ENCODE peak calls at places on chromosomes 11 and 22, in five cellular contexts. One of them, this sample, is unnamed.

GRCh38 chr11:62823677-62824076 is 8.2 kb downstream of the STX5 start:
- DNase-seq in GM12892: no peak
- DNase-seq in H1: no peak
- DNase-seq in SK-N-SH: no peak
- DNase-seq in GM12878: no peak
- DNase-seq in this sample: no peak

GRCh38 chr11:27861706-27862430 is 161.6 kb upstream of the BDNF start:
- DNase-seq in H1: no peak
- DNase-seq in GM12878: no peak
- DNase-seq in SK-N-SH: no peak
- DNase-seq in GM12892: no peak
- DNase-seq in this sample: no peak

GRCh38 chr11:103920449-103920848 is 116.0 kb upstream of the DDI1 start:
- DNase-seq in GM12878: no peak
- DNase-seq in H1: no peak
- DNase-seq in SK-N-SH: no peak
- DNase-seq in GM12892: no peak
- DNase-seq in this sample: no peak

GRCh38 chr11:61747389-61748285 is 4.8 kb upstream of the MYRF start:
- DNase-seq in H1: peak; percentile 94
- DNase-seq in GM12878: no peak
- DNase-seq in SK-N-SH: peak; percentile 95
- DNase-seq in GM12892: peak; percentile 78
- DNase-seq in this sample: peak; percentile 81

GRCh38 chr22:40511604-40512003 is 124.9 kb downstream of the MRTFA start:
- DNase-seq in SK-N-SH: no peak
- DNase-seq in GM12892: no peak
- DNase-seq in H1: no peak
- DNase-seq in GM12878: no peak
- DNase-seq in this sample: no peak

GRCh38 chr11:2417856-2418705 is 17.5 kb downstream of the TSSC4 start:
- DNase-seq in H1: no peak
- DNase-seq in GM12878: no peak
- DNase-seq in GM12892: no peak
- DNase-seq in SK-N-SH: no peak
- DNase-seq in this sample: no peak

GRCh38 chr11:110069158-110069737 is 23.9 kb upstream of the ZC3H12C start:
- DNase-seq in GM12892: no peak
- DNase-seq in GM12878: no peak
- DNase-seq in SK-N-SH: no peak
- DNase-seq in H1: no peak
- DNase-seq in this sample: no peak

GRCh38 chr22:42187646-42188045 is 57.0 kb upstream of the CYP2D6 start:
- DNase-seq in SK-N-SH: no peak
- DNase-seq in GM12878: no peak
- DNase-seq in GM12892: no peak
- DNase-seq in H1: no peak
- DNase-seq in this sample: no peak

GRCh38 chr22:42962295-42963230 is 52.4 kb downstream of the PACSIN2 start:
- DNase-seq in GM12878: no peak
- DNase-seq in GM12892: no peak
- DNase-seq in SK-N-SH: no peak
- DNase-seq in H1: no peak
- DNase-seq in this sample: no peak

GRCh38 chr11:112302226-112302868 is 41.7 kb upstream of the PLET1 start:
- DNase-seq in SK-N-SH: no peak
- DNase-seq in GM12892: no peak
- DNase-seq in H1: no peak
- DNase-seq in GM12878: no peak
- DNase-seq in this sample: no peak

GRCh38 chr22:36775589-36775965 is 342 bp downstream of the IFT27 start:
- DNase-seq in GM12878: no peak
- DNase-seq in GM12892: no peak
- DNase-seq in SK-N-SH: no peak
- DNase-seq in H1: peak; percentile 61
- DNase-seq in this sample: peak; percentile 30

GRCh38 chr22:44202261-44202789 is 21.6 kb downstream of the PARVG start:
- DNase-seq in GM12878: no peak
- DNase-seq in GM12892: no peak
- DNase-seq in H1: no peak
- DNase-seq in SK-N-SH: no peak
- DNase-seq in this sample: no peak

GRCh38 chr11:76695133-76695532 is 24.6 kb upstream of the LRRC32 start:
- DNase-seq in GM12878: no peak
- DNase-seq in GM12892: no peak
- DNase-seq in H1: no peak
- DNase-seq in SK-N-SH: no peak
- DNase-seq in this sample: no peak

DNA sequence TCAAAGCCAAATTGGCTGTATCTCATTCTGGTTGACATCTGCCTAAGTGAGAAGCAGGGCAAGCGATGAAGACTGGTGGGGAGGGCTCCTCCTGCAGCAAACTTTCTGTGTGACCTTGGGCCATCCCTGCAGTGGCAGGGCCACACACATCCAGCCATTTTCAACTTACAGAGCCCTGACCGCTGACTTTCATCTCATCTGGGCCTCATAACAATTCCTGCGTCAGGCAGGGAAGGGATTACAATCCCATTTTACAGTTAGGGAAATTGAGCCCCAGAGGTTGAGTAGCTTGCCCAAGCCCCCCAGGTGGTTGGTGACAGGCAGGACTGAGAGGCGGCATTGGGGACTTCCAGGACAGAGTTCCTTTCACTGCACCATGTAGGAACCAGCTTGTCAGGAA is 21.9 kb downstream of the TPBGL start:
- DNase-seq in H1: no peak
- DNase-seq in SK-N-SH: no peak
- DNase-seq in GM12892: no peak
- DNase-seq in GM12878: no peak
- DNase-seq in this sample: no peak
- TF ChIP-seq POLR2AphosphoS5 in H1: no peak
- TF ChIP-seq POLR2AphosphoS5 in SK-N-SH: no peak
- TF ChIP-seq POLR2AphosphoS5 in GM12892: no peak
- TF ChIP-seq POLR2AphosphoS5 in GM12878: no peak
- TF ChIP-seq POLR2AphosphoS5 in this sample: no peak

DNA sequence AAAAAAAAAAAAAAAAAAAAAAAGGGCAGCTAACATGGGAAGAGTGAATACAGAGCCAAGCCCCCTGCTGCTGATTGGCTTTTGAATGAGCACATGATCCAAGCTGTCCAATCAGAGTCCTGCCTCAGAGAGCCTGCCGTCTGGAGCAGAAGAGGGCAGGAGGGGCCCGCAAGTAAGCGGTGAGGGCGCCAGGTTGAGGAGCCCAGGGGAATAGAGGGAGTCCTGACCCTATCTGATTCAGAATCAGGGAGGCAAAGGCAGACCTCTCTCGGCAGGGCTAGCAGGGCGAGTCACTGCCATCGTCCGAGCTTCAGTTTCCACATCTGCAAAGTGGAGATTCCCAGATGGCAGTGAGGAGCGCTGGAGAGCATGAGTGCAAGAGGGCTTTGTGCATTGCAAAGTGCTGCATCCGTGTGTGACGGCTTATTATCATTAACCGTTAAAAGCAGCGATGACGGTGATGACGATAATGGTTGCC is 68.8 kb upstream of the ATXN10 start:
- DNase-seq in GM12892: no peak
- DNase-seq in GM12878: no peak
- DNase-seq in SK-N-SH: peak; percentile 91
- DNase-seq in H1: peak; percentile 73
- DNase-seq in this sample: no peak
- TF ChIP-seq TAF1 in GM12892: no peak
- TF ChIP-seq TAF1 in GM12878: no peak
- TF ChIP-seq TAF1 in SK-N-SH: no peak
- TF ChIP-seq TAF1 in H1: no peak
- TF ChIP-seq TAF1 in this sample: no peak

GRCh38 chr11:120329556-120329955 is 4.5 kb downstream of the TLCD5 start:
- DNase-seq in H1: no peak
- DNase-seq in SK-N-SH: no peak
- DNase-seq in GM12892: no peak
- DNase-seq in GM12878: no peak
- DNase-seq in this sample: no peak

GRCh38 chr11:120327311-120327710 is 2.2 kb downstream of the TLCD5 start:
- DNase-seq in SK-N-SH: no peak
- DNase-seq in GM12878: no peak
- DNase-seq in GM12892: no peak
- DNase-seq in H1: no peak
- DNase-seq in this sample: no peak

GRCh38 chr11:120326228-120326627 is 1.1 kb downstream of the TLCD5 start:
- DNase-seq in GM12878: no peak
- DNase-seq in H1: no peak
- DNase-seq in GM12892: no peak
- DNase-seq in SK-N-SH: no peak
- DNase-seq in this sample: no peak

GRCh38 chr11:120324932-120325810 is at the start of gene TLCD5:
- DNase-seq in GM12878: no peak
- DNase-seq in SK-N-SH: peak; percentile 93
- DNase-seq in H1: peak; percentile 91
- DNase-seq in GM12892: peak; percentile 27
- DNase-seq in this sample: peak; percentile 52

DNA sequence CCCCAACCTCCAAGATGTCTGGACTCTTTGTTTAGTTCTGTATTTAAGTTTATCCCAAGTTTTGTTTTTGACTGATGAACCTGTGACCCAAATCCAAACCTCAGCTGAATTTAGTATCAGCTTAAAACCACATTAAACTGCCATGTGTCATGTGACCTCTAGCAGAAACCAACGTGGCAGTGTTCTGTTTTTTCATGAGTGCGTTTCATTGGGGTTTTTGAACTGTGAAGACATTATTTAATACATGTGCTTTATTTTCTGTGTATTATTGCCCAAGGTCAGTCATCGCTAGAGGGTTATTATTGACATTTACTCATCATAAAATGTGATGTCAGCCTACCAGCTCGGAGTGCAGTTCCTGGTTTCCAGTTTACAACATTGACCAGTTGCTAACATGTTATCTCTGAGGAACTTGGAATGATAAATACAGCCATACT is 1.8 kb downstream of the TLCD5 start:
- DNase-seq in H1: no peak
- DNase-seq in GM12878: no peak
- DNase-seq in SK-N-SH: no peak
- DNase-seq in GM12892: no peak
- DNase-seq in this sample: no peak
- TF ChIP-seq POLR2AphosphoS5 in H1: no peak
- TF ChIP-seq POLR2AphosphoS5 in GM12878: no peak
- TF ChIP-seq POLR2AphosphoS5 in SK-N-SH: no peak
- TF ChIP-seq POLR2AphosphoS5 in GM12892: no peak
- TF ChIP-seq POLR2AphosphoS5 in this sample: no peak

DNA sequence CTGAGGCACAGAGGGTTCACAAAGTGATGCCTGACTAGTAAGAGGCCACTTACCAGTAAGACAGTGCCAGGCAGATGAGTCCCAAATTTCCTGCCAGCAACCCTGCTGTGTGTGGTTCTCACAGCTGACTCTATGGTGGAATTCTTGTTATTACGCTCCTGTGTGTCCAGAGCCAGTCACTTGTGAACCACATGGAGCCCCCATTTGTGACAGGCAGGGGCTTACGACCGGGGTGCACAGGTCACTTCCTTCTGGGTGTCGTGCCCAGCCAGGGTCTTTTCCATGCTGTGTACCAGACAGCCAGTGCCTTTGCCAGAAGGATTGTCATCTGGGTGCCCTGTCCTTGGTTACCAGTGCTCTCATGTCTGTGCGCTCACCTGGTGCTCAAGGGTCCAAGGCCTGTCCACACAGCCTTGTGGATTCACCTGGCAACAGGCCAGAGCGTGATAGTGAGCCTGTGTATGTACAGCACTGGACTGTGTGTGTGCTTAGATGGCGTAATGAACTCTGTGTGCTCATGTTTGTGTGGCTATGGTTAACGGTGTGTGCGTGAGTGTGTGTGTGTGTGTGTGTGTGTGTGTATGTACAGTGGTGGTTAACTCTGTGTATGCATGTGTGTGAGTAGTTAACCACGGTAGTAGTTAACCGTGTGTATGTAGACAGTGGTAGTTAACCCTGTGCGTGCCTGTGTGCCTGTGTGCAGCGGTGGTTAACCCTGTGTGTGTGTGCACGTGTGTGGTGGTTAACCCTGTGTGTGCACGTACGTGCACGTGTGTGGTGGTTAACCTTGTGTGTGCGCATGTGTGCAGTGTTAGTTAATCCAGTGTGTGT is 18.6 kb downstream of the GRAMD4 start:
- DNase-seq in GM12892: no peak
- DNase-seq in H1: no peak
- DNase-seq in SK-N-SH: no peak
- DNase-seq in GM12878: no peak
- DNase-seq in this sample: no peak
- TF ChIP-seq TAF1 in GM12892: no peak
- TF ChIP-seq TAF1 in H1: no peak
- TF ChIP-seq TAF1 in SK-N-SH: no peak
- TF ChIP-seq TAF1 in GM12878: no peak
- TF ChIP-seq TAF1 in this sample: no peak